ENCODE peak calls at places on chromosomes 4 and X, in six cellular contexts. One of them, this sample, is unnamed.

GRCh38 chr4:36321176-36321575 is 39.8 kb downstream of the DTHD1 start:
- DNase-seq in heart left ventricle: no peak
- DNase-seq in left ventricle myocardium inferior: no peak
- DNase-seq in smooth muscle cell of the brain vasculature: no peak
- DNase-seq in activated T-helper 1 cell treated with Interleukin-2 at 50 U/mL for 16 hours: no peak
- DNase-seq in memory B cell: no peak
- DNase-seq in this sample: no peak

GRCh38 chr4:37908488-37909343 is 17.8 kb downstream of the TBC1D1 start:
- DNase-seq in left ventricle myocardium inferior: no peak
- DNase-seq in heart left ventricle: peak
- DNase-seq in activated T-helper 1 cell treated with Interleukin-2 at 50 U/mL for 16 hours: no peak
- DNase-seq in smooth muscle cell of the brain vasculature: no peak
- DNase-seq in memory B cell: no peak
- DNase-seq in this sample: no peak

GRCh38 chr4:7396186-7396585 is 38.5 kb downstream of the PSAPL1 start:
- DNase-seq in heart left ventricle: no peak
- DNase-seq in memory B cell: no peak
- DNase-seq in left ventricle myocardium inferior: no peak
- DNase-seq in smooth muscle cell of the brain vasculature: no peak
- DNase-seq in activated T-helper 1 cell treated with Interleukin-2 at 50 U/mL for 16 hours: no peak
- DNase-seq in this sample: no peak

GRCh38 chr4:36476135-36476534 is 194.7 kb downstream of the DTHD1 start:
- DNase-seq in memory B cell: no peak
- DNase-seq in smooth muscle cell of the brain vasculature: no peak
- DNase-seq in activated T-helper 1 cell treated with Interleukin-2 at 50 U/mL for 16 hours: no peak
- DNase-seq in left ventricle myocardium inferior: no peak
- DNase-seq in heart left ventricle: no peak
- DNase-seq in this sample: no peak

GRCh38 chr4:74223801-74224200 is 65.9 kb downstream of the MTHFD2L start:
- DNase-seq in memory B cell: no peak
- DNase-seq in activated T-helper 1 cell treated with Interleukin-2 at 50 U/mL for 16 hours: no peak
- DNase-seq in smooth muscle cell of the brain vasculature: no peak
- DNase-seq in heart left ventricle: no peak
- DNase-seq in left ventricle myocardium inferior: no peak
- DNase-seq in this sample: no peak

GRCh38 chrX:118717703-118718391 is 9.6 kb upstream of the IL13RA1 start:
- DNase-seq in left ventricle myocardium inferior: no peak
- DNase-seq in smooth muscle cell of the brain vasculature: no peak
- DNase-seq in heart left ventricle: no peak
- DNase-seq in activated T-helper 1 cell treated with Interleukin-2 at 50 U/mL for 16 hours: no peak
- DNase-seq in memory B cell: peak
- DNase-seq in this sample: no peak

GRCh38 chr4:130675262-130675661 is 1579.3 kb downstream of the C4orf33 start:
- DNase-seq in activated T-helper 1 cell treated with Interleukin-2 at 50 U/mL for 16 hours: no peak
- DNase-seq in smooth muscle cell of the brain vasculature: no peak
- DNase-seq in left ventricle myocardium inferior: no peak
- DNase-seq in memory B cell: no peak
- DNase-seq in heart left ventricle: no peak
- DNase-seq in this sample: no peak

GRCh38 chr4:45036677-45037076 is 310.3 kb upstream of the GNPDA2 start:
- DNase-seq in left ventricle myocardium inferior: no peak
- DNase-seq in memory B cell: no peak
- DNase-seq in heart left ventricle: no peak
- DNase-seq in activated T-helper 1 cell treated with Interleukin-2 at 50 U/mL for 16 hours: no peak
- DNase-seq in smooth muscle cell of the brain vasculature: no peak
- DNase-seq in this sample: no peak

GRCh38 chr4:152679414-152680281 is at the start of gene TMEM154:
- DNase-seq in memory B cell: peak
- DNase-seq in activated T-helper 1 cell treated with Interleukin-2 at 50 U/mL for 16 hours: peak
- DNase-seq in heart left ventricle: peak
- DNase-seq in left ventricle myocardium inferior: peak
- DNase-seq in smooth muscle cell of the brain vasculature: no peak
- DNase-seq in this sample: peak

GRCh38 chr4:7052923-7053715 is 9.9 kb downstream of the TADA2B start:
- DNase-seq in memory B cell: no peak
- DNase-seq in heart left ventricle: peak
- DNase-seq in smooth muscle cell of the brain vasculature: no peak
- DNase-seq in activated T-helper 1 cell treated with Interleukin-2 at 50 U/mL for 16 hours: no peak
- DNase-seq in left ventricle myocardium inferior: peak
- DNase-seq in this sample: no peak

GRCh38 chr4:188295899-188296298 is 156.7 kb downstream of the TRIML1 start:
- DNase-seq in memory B cell: no peak
- DNase-seq in activated T-helper 1 cell treated with Interleukin-2 at 50 U/mL for 16 hours: no peak
- DNase-seq in heart left ventricle: no peak
- DNase-seq in left ventricle myocardium inferior: no peak
- DNase-seq in smooth muscle cell of the brain vasculature: no peak
- DNase-seq in this sample: no peak

GRCh38 chr4:153466637-153467153 is 535 bp downstream of the TMEM131L start:
- DNase-seq in memory B cell: peak
- DNase-seq in smooth muscle cell of the brain vasculature: no peak
- DNase-seq in heart left ventricle: peak
- DNase-seq in left ventricle myocardium inferior: no peak
- DNase-seq in activated T-helper 1 cell treated with Interleukin-2 at 50 U/mL for 16 hours: no peak
- DNase-seq in this sample: no peak

GRCh38 chr4:185096032-185096653 is 46.9 kb upstream of the SLC25A4 start:
- DNase-seq in heart left ventricle: no peak
- DNase-seq in activated T-helper 1 cell treated with Interleukin-2 at 50 U/mL for 16 hours: no peak
- DNase-seq in memory B cell: peak
- DNase-seq in smooth muscle cell of the brain vasculature: no peak
- DNase-seq in left ventricle myocardium inferior: no peak
- DNase-seq in this sample: no peak

GRCh38 chrX:88397551-88397950 is 349.5 kb upstream of the CPXCR1 start:
- DNase-seq in left ventricle myocardium inferior: no peak
- DNase-seq in memory B cell: no peak
- DNase-seq in heart left ventricle: no peak
- DNase-seq in smooth muscle cell of the brain vasculature: no peak
- DNase-seq in activated T-helper 1 cell treated with Interleukin-2 at 50 U/mL for 16 hours: no peak
- DNase-seq in this sample: no peak

GRCh38 chr4:73679836-73680235 is 59.6 kb upstream of the RASSF6 start:
- DNase-seq in heart left ventricle: no peak
- DNase-seq in activated T-helper 1 cell treated with Interleukin-2 at 50 U/mL for 16 hours: no peak
- DNase-seq in smooth muscle cell of the brain vasculature: no peak
- DNase-seq in memory B cell: no peak
- DNase-seq in left ventricle myocardium inferior: no peak
- DNase-seq in this sample: no peak

GRCh38 chrX:39261446-39262147 is 460.3 kb downstream of the MID1IP1 start:
- DNase-seq in memory B cell: peak
- DNase-seq in left ventricle myocardium inferior: no peak
- DNase-seq in smooth muscle cell of the brain vasculature: no peak
- DNase-seq in activated T-helper 1 cell treated with Interleukin-2 at 50 U/mL for 16 hours: no peak
- DNase-seq in heart left ventricle: no peak
- DNase-seq in this sample: no peak

GRCh38 chrX:24676403-24677024 is 17.2 kb upstream of the POLA1 start:
- DNase-seq in memory B cell: no peak
- DNase-seq in activated T-helper 1 cell treated with Interleukin-2 at 50 U/mL for 16 hours: no peak
- DNase-seq in smooth muscle cell of the brain vasculature: no peak
- DNase-seq in heart left ventricle: no peak
- DNase-seq in left ventricle myocardium inferior: no peak
- DNase-seq in this sample: no peak

GRCh38 chr4:121278811-121279368 is 101.9 kb downstream of the QRFPR start:
- DNase-seq in left ventricle myocardium inferior: no peak
- DNase-seq in activated T-helper 1 cell treated with Interleukin-2 at 50 U/mL for 16 hours: no peak
- DNase-seq in heart left ventricle: no peak
- DNase-seq in smooth muscle cell of the brain vasculature: no peak
- DNase-seq in memory B cell: no peak
- DNase-seq in this sample: no peak

GRCh38 chr4:3290889-3291321 is 1.9 kb upstream of the RGS12 start:
- DNase-seq in memory B cell: no peak
- DNase-seq in heart left ventricle: no peak
- DNase-seq in activated T-helper 1 cell treated with Interleukin-2 at 50 U/mL for 16 hours: no peak
- DNase-seq in smooth muscle cell of the brain vasculature: no peak
- DNase-seq in left ventricle myocardium inferior: no peak
- DNase-seq in this sample: no peak

GRCh38 chrX:141468940-141469339 is 115.6 kb downstream of the SPANXA1 start:
- DNase-seq in activated T-helper 1 cell treated with Interleukin-2 at 50 U/mL for 16 hours: no peak
- DNase-seq in left ventricle myocardium inferior: no peak
- DNase-seq in heart left ventricle: no peak
- DNase-seq in memory B cell: no peak
- DNase-seq in smooth muscle cell of the brain vasculature: no peak
- DNase-seq in this sample: no peak

GRCh38 chr4:184350964-184351363 is 123.4 kb downstream of the IRF2 start:
- DNase-seq in smooth muscle cell of the brain vasculature: no peak
- DNase-seq in heart left ventricle: no peak
- DNase-seq in left ventricle myocardium inferior: no peak
- DNase-seq in memory B cell: no peak
- DNase-seq in activated T-helper 1 cell treated with Interleukin-2 at 50 U/mL for 16 hours: no peak
- DNase-seq in this sample: no peak